ENCODE peak calls at places on chromosomes 16 and 17, in six cellular contexts. P, Q, G, X, M and C are unnamed samples. For H3K36me3, the result is how much of the 10 kb centered on the place peaks cover.

GRCh38 chr16:648071-648785 is 937 bp upstream of the WDR90 start:
- ATAC-seq in P (no peak), Q (peak), G (no peak), X (peak), M (peak), C (no peak)

GRCh38 chr17:66190738-66191606 is 961 bp downstream of the CEP112 start:
- ATAC-seq in P (peak), Q (peak), G (peak), X (peak), M (peak), C (peak)

GRCh38 chr16:56399047-56399446 is 26.3 kb downstream of the AMFR start:
- ATAC-seq in P (no peak), Q (no peak), G (no peak), X (no peak), M (no peak), C (no peak)

GRCh38 chr17:46972346-46972745 is 6.7 kb downstream of the RPRML start:
- ATAC-seq in P (peak), Q (no peak), G (no peak), X (no peak), M (no peak), C (no peak)

GRCh38 chr17:75738218-75738802 is 17.1 kb downstream of the ITGB4 start:
- ATAC-seq in P (peak), Q (peak), G (no peak), X (no peak), M (peak), C (peak)

GRCh38 chr16:13937411-13937810 is 17.5 kb downstream of the ERCC4 start:
- ATAC-seq in P (no peak), Q (no peak), G (no peak), X (no peak), M (no peak), C (no peak)

GRCh38 chr17:81334419-81334896 is 39.4 kb upstream of the SLC38A10 start:
- ATAC-seq in P (no peak), Q (no peak), G (no peak), X (no peak), M (no peak), C (no peak)

GRCh38 chr16:66326995-66327513 is 39.4 kb upstream of the CDH5 start:
- ATAC-seq in P (peak), Q (peak), G (no peak), X (no peak), M (peak), C (no peak)

GRCh38 chr17:42421479-42422332 is 1.4 kb downstream of the CAVIN1 start:
- ATAC-seq in P (peak), Q (peak), G (no peak), X (peak), M (peak), C (peak)

GRCh38 chr17:7916383-7916677 is 241 bp upstream of the RNF227 start:
- ATAC-seq in P (no peak), Q (no peak), G (no peak), X (no peak), M (no peak), C (no peak)

GRCh38 chr17:31541559-31541958 is 150.1 kb downstream of the RAB11FIP4 start:
- ATAC-seq in P (peak), Q (no peak), G (no peak), X (peak), M (no peak), C (no peak)

GRCh38 chr16:72493681-72494415 is 321.9 kb upstream of the PMFBP1 start:
- ATAC-seq in P (no peak), Q (no peak), G (peak), X (no peak), M (no peak), C (no peak)
- H3K4me3 ChIP-seq in P (no peak), Q (no peak), G (peak), X (no peak), M (no peak), C (no peak)

GRCh38 chr16:4679854-4680636 is 13.3 kb upstream of the NUDT16L1 start:
- ATAC-seq in P (peak), Q (peak), G (peak), X (no peak), M (peak), C (peak)
- H3K36me3 ChIP-seq in P (under half), Q (half or more), G (under half), X (under half), M (half or more), C (under half)

DNA sequence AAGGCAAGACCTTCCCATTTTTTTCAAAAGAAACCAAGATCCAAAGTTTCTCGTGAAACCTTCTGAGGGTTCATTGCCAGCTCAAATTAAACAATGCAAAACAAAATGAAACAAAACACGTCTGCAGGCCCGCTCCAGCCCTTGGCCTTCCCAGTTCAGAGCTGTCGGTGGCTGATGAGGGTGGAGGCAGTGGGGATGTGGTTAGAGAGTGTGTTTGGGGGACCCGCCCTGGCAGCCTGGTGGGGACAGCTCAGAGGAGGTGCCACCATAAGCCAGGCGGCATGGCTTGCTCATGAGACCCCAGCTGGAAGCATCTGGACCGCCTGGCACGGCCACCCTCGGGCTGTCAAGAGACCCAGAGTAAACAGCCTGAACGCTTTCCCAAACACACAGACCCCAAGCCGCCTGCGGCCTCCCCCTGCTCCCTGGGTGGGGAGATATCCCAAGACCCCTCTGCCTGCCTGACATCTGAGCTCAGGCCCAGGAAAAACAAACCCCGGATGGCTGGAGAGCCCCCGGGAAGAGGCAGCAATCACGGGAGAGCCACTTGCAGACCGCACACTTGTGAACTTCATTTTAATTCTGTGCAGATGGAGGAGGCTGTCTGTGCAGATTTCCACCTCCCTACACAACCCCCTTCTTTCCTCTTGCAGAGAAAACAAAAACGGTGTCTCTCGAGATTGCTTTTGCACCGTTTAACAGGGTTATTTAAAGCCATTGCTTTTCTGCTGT is 35.4 kb upstream of the LITAF start:
- ATAC-seq in P (peak), Q (peak), G (no peak), X (no peak), M (peak), C (peak)
- H3K4me3 ChIP-seq in P (peak), Q (peak), G (no peak), X (no peak), M (no peak), C (no peak)

GRCh38 chr17:77490361-77491183 is 349.8 kb downstream of the SEC14L1 start:
- ATAC-seq in P (no peak), Q (no peak), G (no peak), X (no peak), M (no peak), C (peak)
- H3K36me3 ChIP-seq in P (under half), Q (half or more), G (half or more), X (under half), M (half or more), C (half or more)